ENCODE peak calls at places on chromosome 3, in four cellular contexts. R, X, T and U are unnamed samples.
A peak's percentile ranks its signal among the peaks of the same experiment; 100 is the strongest.

GRCh38 chr3:132445812-132446211 is 28.5 kb downstream of the DNAJC13 start:
- DNase-seq in R (no peak), X (peak; percentile 18), T (no peak), U (no peak)

GRCh38 chr3:12963184-12963868 is 109.9 kb downstream of the IQSEC1 start:
- DNase-seq in T (no peak), R (no peak), X (no peak), U (no peak)

GRCh38 chr3:33821989-33822388 is 23.6 kb downstream of the PDCD6IP start:
- DNase-seq in R (no peak), T (no peak), X (no peak), U (no peak)

GRCh38 chr3:89740881-89741177 is 633.4 kb downstream of the EPHA3 start:
- DNase-seq in R (no peak), X (no peak), T (no peak), U (no peak)

GRCh38 chr3:34285465-34286188 is 487.2 kb downstream of the PDCD6IP start:
- DNase-seq in X (no peak), R (no peak), T (no peak), U (no peak)

GRCh38 chr3:48409291-48410201 is 20.3 kb downstream of the PLXNB1 start:
- DNase-seq in R (peak; percentile 63), T (no peak), X (no peak), U (no peak)

GRCh38 chr3:172716476-172716875 is 5.6 kb upstream of the NCEH1 start:
- DNase-seq in R (peak; percentile 84), X (no peak), T (no peak), U (no peak)

GRCh38 chr3:141788147-141788546 is 24.9 kb downstream of the GRK7 start:
- DNase-seq in T (no peak), X (no peak), R (no peak), U (no peak)

GRCh38 chr3:168424059-168424765 is 328.5 kb upstream of the GOLIM4 start:
- DNase-seq in X (no peak), T (no peak), R (no peak), U (no peak)

GRCh38 chr3:60920519-60920918 is 330.7 kb downstream of the FHIT start:
- DNase-seq in T (no peak), X (no peak), R (no peak), U (no peak)

GRCh38 chr3:191254098-191254873 is 55.2 kb downstream of the OSTN start:
- DNase-seq in R (no peak), X (no peak), T (no peak), U (no peak)

GRCh38 chr3:183799471-183799870 is 25.9 kb downstream of the MAP6D1 start:
- DNase-seq in X (no peak), R (no peak), T (no peak), U (no peak)

GRCh38 chr3:32557640-32558352 is 12.9 kb downstream of the DYNC1LI1 start:
- DNase-seq in X (no peak), R (no peak), T (no peak), U (no peak)

GRCh38 chr3:48369685-48370329 is 2.2 kb upstream of the FBXW12 start:
- DNase-seq in R (no peak), X (no peak), T (no peak), U (no peak)

GRCh38 chr3:81565066-81565465 is 196.4 kb downstream of the GBE1 start:
- DNase-seq in R (no peak), X (no peak), T (no peak), U (no peak)

GRCh38 chr3:16467368-16467767 is 46.1 kb downstream of the RFTN1 start:
- DNase-seq in R (no peak), T (peak; percentile 28), X (peak; percentile 37), U (peak; percentile 52)

GRCh38 chr3:177781686-177782161 is 584.4 kb upstream of the TBL1XR1 start:
- DNase-seq in R (no peak), T (no peak), X (no peak), U (no peak)

GRCh38 chr3:169604118-169604517 is 59.4 kb downstream of the MECOM start:
- DNase-seq in X (no peak), T (no peak), R (no peak), U (no peak)

GRCh38 chr3:39372831-39373230 is 10.3 kb upstream of the SLC25A38 start:
- DNase-seq in T (no peak), R (no peak), X (no peak), U (no peak)

GRCh38 chr3:16249336-16249735 is 15.4 kb downstream of the DPH3 start:
- DNase-seq in R (no peak), T (no peak), X (peak; percentile 33), U (no peak)

GRCh38 chr3:5136619-5137429 is 14.7 kb downstream of the ARL8B start:
- DNase-seq in T (no peak), R (no peak), X (peak; percentile 83), U (peak; percentile 54)

GRCh38 chr3:121660356-121661171 is at the start of gene HCLS1:
- DNase-seq in T (peak; percentile 83), X (peak; percentile 90), R (peak; percentile 85), U (peak; percentile 61)

GRCh38 chr3:128322030-128323022 is 144.4 kb downstream of the DNAJB8 start:
- DNase-seq in T (no peak), X (peak; percentile 37), R (peak; percentile 80), U (peak; percentile 38)

GRCh38 chr3:48107227-48107626 is 81.0 kb downstream of the CDC25A start:
- DNase-seq in X (no peak), T (no peak), R (no peak), U (no peak)

GRCh38 chr3:184305577-184305976 is 6.5 kb downstream of the PSMD2 start:
- DNase-seq in R (no peak), T (no peak), X (no peak), U (no peak)

GRCh38 chr3:138433892-138434275 is 532 bp upstream of the ESYT3 start:
- DNase-seq in X (no peak), T (no peak), R (peak; percentile 53), U (no peak)

DNA sequence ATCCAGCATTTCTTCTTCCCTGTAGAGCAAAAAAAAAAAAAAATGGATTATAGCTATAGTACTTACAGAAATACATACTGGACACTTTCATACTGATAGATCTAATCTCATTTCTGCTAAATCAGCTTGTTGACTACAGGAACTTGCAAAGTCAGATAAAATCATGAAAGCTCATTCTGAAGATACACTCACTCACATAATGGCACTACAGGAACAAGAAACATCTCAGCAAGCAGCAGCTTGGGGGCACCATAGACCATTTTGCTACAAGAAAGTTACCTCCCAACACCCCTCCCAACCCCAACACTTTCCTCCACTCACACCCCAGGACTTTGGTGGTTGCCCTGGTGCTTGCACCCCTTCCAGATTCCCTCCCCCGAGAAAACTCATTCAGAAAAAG is 4.6 kb downstream of the MYH15 start:
- DNase-seq in X (no peak), T (no peak), R (no peak), U (no peak)
- TF ChIP-seq CTCF in X (no peak), T (peak; percentile 24), R (no peak), U (peak; percentile 27)

DNA sequence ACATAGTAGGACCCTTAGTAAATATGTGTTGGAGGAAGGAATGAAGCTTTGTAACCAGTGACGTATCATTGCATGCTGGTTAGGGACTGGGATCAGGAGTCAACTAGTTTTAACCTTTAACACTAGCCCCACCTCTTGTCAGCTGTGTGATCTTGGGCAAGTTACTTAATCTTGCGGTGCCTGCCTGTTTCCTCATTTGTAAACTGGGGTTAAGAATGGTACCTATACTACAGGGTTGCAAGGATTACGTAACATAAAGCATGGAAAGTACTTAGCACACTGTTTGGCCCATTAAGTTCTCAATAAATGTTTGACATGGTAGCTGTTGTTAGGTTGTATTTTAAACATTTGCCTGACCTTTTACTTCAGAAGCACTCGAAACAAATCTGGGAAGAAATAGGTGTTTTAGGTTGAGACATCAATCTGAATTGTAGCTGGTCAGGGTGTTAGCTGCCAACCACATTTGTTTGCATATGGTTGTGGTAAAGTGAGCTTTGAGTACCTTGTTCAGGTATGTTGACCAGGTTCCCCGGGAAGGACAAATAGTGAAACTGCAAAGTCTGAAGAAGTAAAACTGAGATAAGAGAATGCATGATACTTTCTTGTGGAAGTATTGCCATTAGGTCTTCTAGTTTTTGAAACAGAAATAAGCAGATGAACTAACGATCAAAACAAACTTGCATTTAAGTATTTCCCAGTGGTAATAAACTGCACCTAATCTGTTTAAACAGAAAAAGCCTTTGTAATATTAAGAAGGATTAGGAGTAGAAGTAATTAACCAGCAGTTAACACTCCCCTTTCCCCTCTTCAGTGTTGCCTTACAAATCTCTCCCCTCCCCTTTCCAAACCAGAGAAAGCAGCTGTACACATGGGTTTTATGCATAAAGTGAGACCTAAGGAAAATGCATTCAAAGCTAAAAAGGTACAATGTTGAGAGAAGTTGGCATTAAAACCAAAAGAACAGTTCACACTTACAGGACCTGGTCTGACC is 25.8 kb upstream of the SCAANT1 start:
- DNase-seq in X (peak; percentile 72), R (no peak), T (peak; percentile 55), U (no peak)
- TF ChIP-seq CTCF in X (no peak), R (no peak), T (peak; percentile 27), U (no peak)

GRCh38 chr3:160686955-160687535 is 10.1 kb downstream of the ARL14 start:
- DNase-seq in X (peak; percentile 33), R (no peak), T (no peak), U (peak; percentile 25)

GRCh38 chr3:160684368-160684740 is 7.4 kb downstream of the ARL14 start:
- DNase-seq in R (no peak), X (no peak), T (no peak), U (no peak)

GRCh38 chr3:160691151-160691550 is 14.2 kb downstream of the ARL14 start:
- DNase-seq in T (no peak), R (no peak), X (no peak), U (no peak)

DNA sequence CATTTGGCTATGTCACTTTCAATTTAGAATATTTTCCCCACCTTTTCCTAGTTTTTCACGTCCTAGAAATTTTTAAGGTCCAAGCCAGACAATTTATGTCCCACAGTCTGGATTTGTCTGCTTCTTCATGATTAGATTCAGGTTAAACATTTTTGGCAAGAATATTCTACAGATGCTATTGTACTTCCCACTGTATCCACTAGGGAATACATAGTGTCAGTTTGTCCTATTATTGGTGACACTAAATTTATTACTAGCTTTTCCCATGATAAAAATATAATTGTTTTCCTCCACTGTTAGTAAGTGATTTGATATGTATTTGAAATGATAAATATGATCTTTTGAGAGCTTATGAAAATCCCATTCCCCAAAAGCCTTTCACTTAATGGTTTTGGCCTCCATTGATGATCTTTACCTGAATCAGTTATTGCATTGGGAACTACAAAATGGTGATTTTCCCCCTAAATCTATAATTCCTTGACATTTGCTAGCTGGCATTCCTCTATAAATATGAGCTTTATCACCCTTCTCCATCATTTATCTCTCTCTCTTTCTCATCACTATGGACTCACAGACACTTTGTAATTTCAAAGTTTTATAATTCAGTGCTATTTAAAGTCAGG is 8.3 kb downstream of the ARL14 start:
- DNase-seq in X (no peak), R (no peak), T (no peak), U (no peak)
- TF ChIP-seq CTCF in X (no peak), R (peak; percentile 28), T (no peak), U (no peak)

DNA sequence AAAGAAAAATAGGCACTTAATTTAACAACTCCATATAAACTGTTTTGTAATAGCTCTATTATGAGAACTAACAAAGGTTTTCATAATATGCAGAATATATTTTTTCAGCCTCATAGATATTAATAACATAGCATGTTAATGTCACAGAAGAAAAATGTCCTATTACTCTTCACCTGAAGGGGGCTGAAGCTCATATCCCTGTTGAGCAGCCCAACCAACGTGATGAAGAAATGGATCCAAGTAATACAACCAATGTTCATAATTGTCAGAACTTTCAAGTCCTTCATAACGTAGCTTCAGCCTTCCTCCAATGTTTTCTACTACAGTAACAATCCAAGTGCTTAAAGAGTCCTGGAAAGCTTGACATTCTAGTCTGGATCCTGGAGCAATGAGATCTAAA is 34.5 kb upstream of the STIMATE start:
- DNase-seq in R (no peak), X (peak; percentile 13), T (no peak), U (no peak)
- TF ChIP-seq CTCF in R (no peak), X (no peak), T (no peak), U (no peak)